ENCODE peak calls at places on chromosome 16, in five cellular contexts. One of them, this sample, is unnamed.

GRCh38 chr16:83887564-83887963 is 11.4 kb upstream of the MLYCD start:
- DNase-seq in stimulated activated CD8-positive, alpha-beta memory T cell treated with anti-CD3 and anti-CD28 coated beads, Interleukin-7, amount 100 ng/mL, for 1 hour: no peak
- DNase-seq in Calu3: no peak
- DNase-seq in stimulated activated CD4-positive, alpha-beta T cell treated with anti-CD3 and anti-CD28 coated beads, Interleukin-15, amount 100 ng/mL, for 48 hours: no peak
- DNase-seq in fibroblast of pulmonary artery: no peak
- DNase-seq in this sample: no peak

GRCh38 chr16:28035866-28036393 is 27.6 kb downstream of the GSG1L start:
- DNase-seq in stimulated activated CD8-positive, alpha-beta memory T cell treated with anti-CD3 and anti-CD28 coated beads, Interleukin-7, amount 100 ng/mL, for 1 hour: no peak
- DNase-seq in Calu3: no peak
- DNase-seq in stimulated activated CD4-positive, alpha-beta T cell treated with anti-CD3 and anti-CD28 coated beads, Interleukin-15, amount 100 ng/mL, for 48 hours: no peak
- DNase-seq in fibroblast of pulmonary artery: no peak
- DNase-seq in this sample: no peak

GRCh38 chr16:31875112-31875803 is 1.7 kb downstream of the ZNF267 start:
- DNase-seq in stimulated activated CD8-positive, alpha-beta memory T cell treated with anti-CD3 and anti-CD28 coated beads, Interleukin-7, amount 100 ng/mL, for 1 hour: no peak
- DNase-seq in Calu3: no peak
- DNase-seq in stimulated activated CD4-positive, alpha-beta T cell treated with anti-CD3 and anti-CD28 coated beads, Interleukin-15, amount 100 ng/mL, for 48 hours: no peak
- DNase-seq in fibroblast of pulmonary artery: peak; percentile 38
- DNase-seq in this sample: no peak

GRCh38 chr16:82834156-82834758 is 207.5 kb downstream of the CDH13 start:
- DNase-seq in stimulated activated CD8-positive, alpha-beta memory T cell treated with anti-CD3 and anti-CD28 coated beads, Interleukin-7, amount 100 ng/mL, for 1 hour: no peak
- DNase-seq in Calu3: no peak
- DNase-seq in stimulated activated CD4-positive, alpha-beta T cell treated with anti-CD3 and anti-CD28 coated beads, Interleukin-15, amount 100 ng/mL, for 48 hours: no peak
- DNase-seq in fibroblast of pulmonary artery: peak; percentile 27
- DNase-seq in this sample: no peak

GRCh38 chr16:74844041-74844826 is 69.6 kb upstream of the FA2H start:
- DNase-seq in stimulated activated CD8-positive, alpha-beta memory T cell treated with anti-CD3 and anti-CD28 coated beads, Interleukin-7, amount 100 ng/mL, for 1 hour: no peak
- DNase-seq in Calu3: no peak
- DNase-seq in stimulated activated CD4-positive, alpha-beta T cell treated with anti-CD3 and anti-CD28 coated beads, Interleukin-15, amount 100 ng/mL, for 48 hours: no peak
- DNase-seq in fibroblast of pulmonary artery: no peak
- DNase-seq in this sample: no peak

GRCh38 chr16:89344314-89344828 is 126.9 kb downstream of the ZNF778 start:
- DNase-seq in stimulated activated CD8-positive, alpha-beta memory T cell treated with anti-CD3 and anti-CD28 coated beads, Interleukin-7, amount 100 ng/mL, for 1 hour: no peak
- DNase-seq in Calu3: no peak
- DNase-seq in stimulated activated CD4-positive, alpha-beta T cell treated with anti-CD3 and anti-CD28 coated beads, Interleukin-15, amount 100 ng/mL, for 48 hours: no peak
- DNase-seq in fibroblast of pulmonary artery: no peak
- DNase-seq in this sample: no peak

GRCh38 chr16:49747654-49748053 is 108.3 kb downstream of the ZNF423 start:
- DNase-seq in stimulated activated CD8-positive, alpha-beta memory T cell treated with anti-CD3 and anti-CD28 coated beads, Interleukin-7, amount 100 ng/mL, for 1 hour: no peak
- DNase-seq in Calu3: no peak
- DNase-seq in stimulated activated CD4-positive, alpha-beta T cell treated with anti-CD3 and anti-CD28 coated beads, Interleukin-15, amount 100 ng/mL, for 48 hours: no peak
- DNase-seq in fibroblast of pulmonary artery: no peak
- DNase-seq in this sample: no peak

GRCh38 chr16:81996664-81997529 is 14.4 kb downstream of the SDR42E1 start:
- DNase-seq in stimulated activated CD8-positive, alpha-beta memory T cell treated with anti-CD3 and anti-CD28 coated beads, Interleukin-7, amount 100 ng/mL, for 1 hour: no peak
- DNase-seq in Calu3: peak; percentile 49
- DNase-seq in stimulated activated CD4-positive, alpha-beta T cell treated with anti-CD3 and anti-CD28 coated beads, Interleukin-15, amount 100 ng/mL, for 48 hours: no peak
- DNase-seq in fibroblast of pulmonary artery: peak; percentile 66
- DNase-seq in this sample: no peak

GRCh38 chr16:27879601-27880247 is 183.8 kb downstream of the GSG1L start:
- DNase-seq in stimulated activated CD8-positive, alpha-beta memory T cell treated with anti-CD3 and anti-CD28 coated beads, Interleukin-7, amount 100 ng/mL, for 1 hour: no peak
- DNase-seq in Calu3: no peak
- DNase-seq in stimulated activated CD4-positive, alpha-beta T cell treated with anti-CD3 and anti-CD28 coated beads, Interleukin-15, amount 100 ng/mL, for 48 hours: no peak
- DNase-seq in fibroblast of pulmonary artery: no peak
- DNase-seq in this sample: no peak

GRCh38 chr16:55842369-55843104 is 9.6 kb upstream of the CES1 start:
- DNase-seq in stimulated activated CD8-positive, alpha-beta memory T cell treated with anti-CD3 and anti-CD28 coated beads, Interleukin-7, amount 100 ng/mL, for 1 hour: no peak
- DNase-seq in Calu3: peak; percentile 47
- DNase-seq in stimulated activated CD4-positive, alpha-beta T cell treated with anti-CD3 and anti-CD28 coated beads, Interleukin-15, amount 100 ng/mL, for 48 hours: no peak
- DNase-seq in fibroblast of pulmonary artery: peak; percentile 60
- DNase-seq in this sample: no peak

GRCh38 chr16:73743665-73744496 is 552.7 kb upstream of the PSMD7 start:
- DNase-seq in stimulated activated CD8-positive, alpha-beta memory T cell treated with anti-CD3 and anti-CD28 coated beads, Interleukin-7, amount 100 ng/mL, for 1 hour: no peak
- DNase-seq in Calu3: no peak
- DNase-seq in stimulated activated CD4-positive, alpha-beta T cell treated with anti-CD3 and anti-CD28 coated beads, Interleukin-15, amount 100 ng/mL, for 48 hours: no peak
- DNase-seq in fibroblast of pulmonary artery: no peak
- DNase-seq in this sample: no peak

GRCh38 chr16:1093284-1094123 is 2.5 kb downstream of the C1QTNF8 start:
- DNase-seq in stimulated activated CD8-positive, alpha-beta memory T cell treated with anti-CD3 and anti-CD28 coated beads, Interleukin-7, amount 100 ng/mL, for 1 hour: no peak
- DNase-seq in Calu3: no peak
- DNase-seq in stimulated activated CD4-positive, alpha-beta T cell treated with anti-CD3 and anti-CD28 coated beads, Interleukin-15, amount 100 ng/mL, for 48 hours: peak; percentile 20
- DNase-seq in fibroblast of pulmonary artery: peak; percentile 11
- DNase-seq in this sample: no peak

GRCh38 chr16:77748426-77748825 is 26.1 kb downstream of the NUDT7 start:
- DNase-seq in stimulated activated CD8-positive, alpha-beta memory T cell treated with anti-CD3 and anti-CD28 coated beads, Interleukin-7, amount 100 ng/mL, for 1 hour: no peak
- DNase-seq in Calu3: no peak
- DNase-seq in stimulated activated CD4-positive, alpha-beta T cell treated with anti-CD3 and anti-CD28 coated beads, Interleukin-15, amount 100 ng/mL, for 48 hours: no peak
- DNase-seq in fibroblast of pulmonary artery: no peak
- DNase-seq in this sample: no peak

GRCh38 chr16:57893559-57894389 is 77.2 kb downstream of the CNGB1 start:
- DNase-seq in stimulated activated CD8-positive, alpha-beta memory T cell treated with anti-CD3 and anti-CD28 coated beads, Interleukin-7, amount 100 ng/mL, for 1 hour: no peak
- DNase-seq in Calu3: peak; percentile 85
- DNase-seq in stimulated activated CD4-positive, alpha-beta T cell treated with anti-CD3 and anti-CD28 coated beads, Interleukin-15, amount 100 ng/mL, for 48 hours: no peak
- DNase-seq in fibroblast of pulmonary artery: peak; percentile 97
- DNase-seq in this sample: no peak

GRCh38 chr16:82091225-82091624 is 56.2 kb downstream of the HSD17B2 start:
- DNase-seq in stimulated activated CD8-positive, alpha-beta memory T cell treated with anti-CD3 and anti-CD28 coated beads, Interleukin-7, amount 100 ng/mL, for 1 hour: no peak
- DNase-seq in Calu3: no peak
- DNase-seq in stimulated activated CD4-positive, alpha-beta T cell treated with anti-CD3 and anti-CD28 coated beads, Interleukin-15, amount 100 ng/mL, for 48 hours: no peak
- DNase-seq in fibroblast of pulmonary artery: peak; percentile 15
- DNase-seq in this sample: no peak

This sample was measured in GM12864.